ENCODE peak calls at places on chromosomes 2 and 18, in ten cellular contexts. Z is activated naive CD8-positive, alpha-beta T cell treated with anti-CD3 and anti-CD28 coated beads, Interleukin-2, amount 10 ng/mL, durations not matched to agents 7 days and 5 days; M is GM12892; W is cardiac fibroblast; A is AG04449; C is left cardiac atrium; J is fibroblast of mammary gland; X is nephron progenitor cell; Q is aorta; B is NCI-H1694 treated with DMSO at 0.1 percent for 48 hours. L is an unnamed sample.

GRCh38 chr2:240956161-240956934 is 42.1 kb upstream of the SNED1 start:
- DNase-seq in Z (no peak), M (peak), W (no peak), A (no peak), C (no peak), J (no peak), X (peak), Q (no peak), B (peak), L (no peak)

GRCh38 chr2:105732096-105732495 is 12.6 kb upstream of the NCK2 start:
- DNase-seq in Z (no peak), M (no peak), W (peak), A (no peak), C (no peak), J (peak), X (no peak), Q (no peak), B (no peak), L (no peak)

GRCh38 chr2:11955314-11955713 is 208.9 kb downstream of the LPIN1 start:
- DNase-seq in Z (no peak), M (no peak), W (no peak), A (no peak), C (no peak), J (peak), X (no peak), Q (no peak), B (peak), L (no peak)

GRCh38 chr2:235238537-235238936 is 255.3 kb upstream of the AGAP1 start:
- DNase-seq in Z (no peak), M (no peak), W (peak), A (no peak), C (peak), J (peak), X (no peak), Q (no peak), B (peak), L (peak)

GRCh38 chr2:217939629-217940245 is 63.1 kb downstream of the TNS1 start:
- DNase-seq in Z (no peak), M (no peak), W (no peak), A (no peak), C (no peak), J (no peak), X (no peak), Q (peak), B (no peak), L (no peak)

GRCh38 chr18:13452851-13453524 is 234.4 kb downstream of the LDLRAD4 start:
- DNase-seq in Z (no peak), M (no peak), W (no peak), A (no peak), C (no peak), J (no peak), X (no peak), Q (no peak), B (no peak), L (no peak)

GRCh38 chr18:77062518-77063003 is 70.0 kb downstream of the MBP start:
- DNase-seq in Z (no peak), M (no peak), W (peak), A (no peak), C (no peak), J (peak), X (no peak), Q (no peak), B (no peak), L (no peak)

GRCh38 chr2:176488446-176488845 is 219.2 kb downstream of the MTX2 start:
- DNase-seq in Z (no peak), M (no peak), W (no peak), A (peak), C (no peak), J (peak), X (no peak), Q (no peak), B (no peak), L (no peak)

GRCh38 chr18:44625367-44625766 is 55.3 kb upstream of the SETBP1 start:
- DNase-seq in Z (no peak), M (no peak), W (no peak), A (no peak), C (no peak), J (no peak), X (no peak), Q (no peak), B (no peak), L (no peak)

GRCh38 chr2:85593023-85593422 is 2.5 kb upstream of the RNF181 start:
- DNase-seq in Z (no peak), M (no peak), W (no peak), A (no peak), C (no peak), J (no peak), X (no peak), Q (no peak), B (no peak), L (no peak)

GRCh38 chr18:21599585-21600525 is 649 bp downstream of the ESCO1 start:
- DNase-seq in Z (peak), M (peak), W (peak), A (no peak), C (peak), J (no peak), X (peak), Q (peak), B (no peak), L (peak)

GRCh38 chr2:20012282-20013060 is at the start of gene MATN3:
- DNase-seq in Z (peak), M (peak), W (peak), A (no peak), C (peak), J (no peak), X (peak), Q (peak), B (no peak), L (no peak)

GRCh38 chr2:236969767-236970655 is 115.7 kb upstream of the COPS8 start:
- DNase-seq in Z (no peak), M (no peak), W (no peak), A (no peak), C (no peak), J (no peak), X (no peak), Q (no peak), B (no peak), L (no peak)

GRCh38 chr2:100971221-100971620 is 30.9 kb upstream of the RPL31 start:
- DNase-seq in Z (no peak), M (no peak), W (peak), A (no peak), C (peak), J (no peak), X (no peak), Q (no peak), B (no peak), L (no peak)

GRCh38 chr18:48827321-48828200 is 123.2 kb downstream of the SMAD7 start:
- DNase-seq in Z (peak), M (no peak), W (peak), A (no peak), C (no peak), J (peak), X (peak), Q (peak), B (no peak), L (no peak)

L was measured in BE2C.